ENCODE peak calls at places on chromosomes 1 and 21, in four cellular contexts. P is H9, D is PC-3, I is left ventricle myocardium inferior. U is an unnamed sample.

GRCh38 chr21:42336065-42336464 is 14.7 kb downstream of the TFF2 start:
- DNase-seq in P (peak; percentile 85), D (no peak), I (no peak), U (no peak)

GRCh38 chr1:3145489-3146325 is 76.7 kb downstream of the PRDM16 start:
- DNase-seq in P (no peak), D (no peak), I (no peak), U (no peak)

GRCh38 chr1:4690951-4691675 is 36.7 kb downstream of the AJAP1 start:
- DNase-seq in P (no peak), D (peak; percentile 30), I (no peak), U (no peak)

GRCh38 chr1:29753771-29754607 is 517.7 kb downstream of the PTPRU start:
- DNase-seq in P (peak; percentile 14), D (no peak), I (no peak), U (no peak)

GRCh38 chr1:13830616-13831280 is 130.8 kb downstream of the PRDM2 start:
- DNase-seq in P (no peak), D (no peak), I (peak; percentile 71), U (no peak)

GRCh38 chr1:98468111-98468717 is 193.3 kb upstream of the SNX7 start:
- DNase-seq in P (no peak), D (peak; percentile 89), I (no peak), U (no peak)

GRCh38 chr1:23010734-23011449 is 4.8 kb downstream of the TEX46 start:
- DNase-seq in P (no peak), D (peak; percentile 98), I (no peak), U (no peak)

GRCh38 chr1:208090776-208091291 is 153.3 kb downstream of the PLXNA2 start:
- DNase-seq in P (no peak), D (no peak), I (no peak), U (no peak)

GRCh38 chr1:151008244-151009205 is at the start of gene PRUNE1:
- DNase-seq in P (peak; percentile 96), D (peak; percentile 100), I (peak; percentile 97), U (peak; percentile 98)

GRCh38 chr1:48673725-48674124 is 103.0 kb downstream of the BEND5 start:
- DNase-seq in P (peak; percentile 82), D (peak; percentile 16), I (no peak), U (no peak)
- TF ChIP-seq CTCF in P (peak; percentile 68), D (peak; percentile 34), I (peak; percentile 17), U (no peak)

DNA sequence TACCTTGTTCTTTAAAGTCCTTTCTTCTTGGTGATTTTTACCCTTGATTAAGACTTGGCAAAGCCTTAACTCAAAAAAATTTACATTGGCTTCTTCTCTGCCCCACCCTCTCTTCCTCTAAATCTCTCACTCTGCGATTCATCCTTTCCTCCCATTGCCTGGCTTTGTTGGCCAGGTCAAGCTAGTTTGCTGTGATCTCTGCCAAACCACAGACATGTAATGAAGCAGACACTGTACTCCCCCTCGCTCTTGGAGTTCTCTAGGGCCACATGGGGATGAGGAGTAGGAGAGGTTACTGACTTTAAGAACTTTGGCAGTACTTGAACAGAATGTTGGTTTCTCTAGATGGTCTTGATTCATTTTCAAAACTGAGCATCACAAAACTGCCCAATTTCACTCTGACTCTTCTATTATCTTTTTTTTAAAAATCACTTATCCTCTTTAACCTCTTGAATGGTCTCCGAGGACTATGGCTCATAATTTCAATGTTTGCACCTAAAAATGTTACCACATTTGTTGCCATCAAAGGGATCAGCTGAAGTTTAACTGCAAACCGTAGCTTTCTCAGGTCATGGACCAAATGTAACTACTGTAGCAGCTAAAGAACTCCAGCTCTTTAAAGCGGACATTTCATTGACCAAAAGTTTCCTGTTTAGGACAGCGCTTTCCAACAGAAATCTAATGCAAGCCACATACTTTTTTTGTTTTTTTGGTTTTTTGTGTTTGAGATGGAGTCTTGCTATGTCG is 62.7 kb upstream of the IPO9 start:
- DNase-seq in P (no peak), D (peak; percentile 58), I (peak; percentile 30), U (no peak)
- H3K4me1 ChIP-seq in P (no peaks in the 10 kb centered on the region), D (peaks cover 11% of the 10 kb centered on the region), I (peaks cover 95% of the 10 kb centered on the region), U (no peaks in the 10 kb centered on the region)

GRCh38 chr1:8831329-8831728 is 13.9 kb upstream of the RERE start:
- DNase-seq in P (no peak), D (no peak), I (no peak), U (no peak)
- TF ChIP-seq CTCF in P (peak; percentile 66), D (peak; percentile 42), I (peak; percentile 26), U (no peak)

GRCh38 chr21:15058718-15059316 is 6.0 kb downstream of the NRIP1 start:
- DNase-seq in P (no peak), D (peak; percentile 88), I (no peak), U (no peak)

GRCh38 chr21:15059397-15059796 is 5.4 kb downstream of the NRIP1 start:
- DNase-seq in P (no peak), D (no peak), I (no peak), U (no peak)

GRCh38 chr21:15054089-15054488 is 10.7 kb downstream of the NRIP1 start:
- DNase-seq in P (no peak), D (no peak), I (no peak), U (no peak)

GRCh38 chr21:15054606-15055239 is 10.1 kb downstream of the NRIP1 start:
- DNase-seq in P (no peak), D (peak; percentile 46), I (no peak), U (no peak)

DNA sequence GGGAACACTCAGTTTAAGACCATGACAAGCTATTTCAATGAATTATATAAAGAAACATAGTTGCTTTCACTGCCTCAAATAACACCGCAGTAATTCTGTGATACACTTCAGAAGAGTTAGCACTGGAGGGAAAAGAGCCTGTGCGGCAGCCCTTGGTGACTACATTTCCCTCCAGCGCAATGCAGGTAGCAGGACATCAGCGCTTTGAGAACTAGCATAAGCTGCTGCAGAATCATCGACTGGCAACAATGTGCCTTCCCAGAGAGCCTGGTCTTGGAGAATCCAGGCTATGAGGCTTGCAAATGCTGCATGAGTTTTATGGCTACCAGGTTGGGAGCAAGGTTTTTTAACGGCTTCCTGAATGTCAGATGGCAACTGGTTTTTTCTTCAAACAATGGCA is 7.5 kb downstream of the NRIP1 start:
- DNase-seq in P (peak; percentile 37), D (no peak), I (no peak), U (no peak)
- H3K4me1 ChIP-seq in P (peaks cover 4% of the 10 kb centered on the region), D (peaks cover 90% of the 10 kb centered on the region), I (peaks cover 100% of the 10 kb centered on the region), U (no peaks in the 10 kb centered on the region)